ENCODE peak calls at places on chromosomes 12 and 14, in nine cellular contexts. L is activated CD8-positive, alpha-beta memory T cell treated with anti-CD3 and anti-CD28 coated beads for 48 hours; B is T-helper 17 cell; J is stimulated activated CD4-positive, alpha-beta T cell treated with anti-CD3 and anti-CD28 coated beads, Interleukin-12 subunit alpha, Interleukin-12 subunit beta, amount 100 ng/mL, for 4 hours; Q is progenitor cell of endocrine pancreas; U is endothelial cell; A is heart right ventricle; V is astrocyte of the cerebellum; F is SW 1271. I is an unnamed sample.

GRCh38 chr12:109863961-109864712 is 16.2 kb downstream of the GLTP start:
- DNase-seq in L (no peak), J (no peak), A (no peak), B (no peak), U (no peak), V (no peak), Q (no peak), F (no peak), I (peak)

GRCh38 chr12:81572411-81572810 is 186.7 kb downstream of the PPFIA2 start:
- DNase-seq in A (no peak), L (no peak), J (no peak), B (no peak), V (no peak), F (no peak), Q (no peak), U (no peak), I (no peak)

GRCh38 chr12:11823043-11823442 is 173.6 kb downstream of the ETV6 start:
- DNase-seq in A (no peak), B (no peak), V (peak), Q (no peak), F (no peak), L (no peak), J (no peak), U (no peak), I (no peak)

GRCh38 chr14:70741482-70741881 is 67.8 kb downstream of the MAP3K9 start:
- DNase-seq in A (no peak), U (no peak), L (no peak), B (no peak), V (no peak), Q (no peak), F (no peak), J (no peak), I (no peak)

GRCh38 chr14:104143521-104144452 is 5.4 kb downstream of the KIF26A start:
- DNase-seq in L (no peak), F (no peak), J (no peak), V (no peak), U (no peak), Q (no peak), B (no peak), A (peak), I (no peak)

GRCh38 chr14:37466003-37466622 is 128.9 kb downstream of the FOXA1 start:
- DNase-seq in A (no peak), L (no peak), J (no peak), F (no peak), V (no peak), U (no peak), Q (no peak), B (no peak), I (no peak)

GRCh38 chr14:104297721-104298401 is 159.5 kb downstream of the KIF26A start:
- DNase-seq in F (no peak), Q (no peak), V (no peak), A (peak), L (no peak), B (no peak), U (no peak), J (no peak), I (no peak)

GRCh38 chr12:100017056-100017455 is 32.3 kb upstream of the ANKS1B start:
- DNase-seq in A (no peak), V (no peak), F (no peak), U (no peak), J (no peak), B (no peak), Q (no peak), L (no peak), I (no peak)

GRCh38 chr14:22221508-22221907 is 367.5 kb downstream of the DAD1 start:
- DNase-seq in B (no peak), A (no peak), V (no peak), F (no peak), U (no peak), Q (no peak), J (no peak), L (no peak), I (no peak)

GRCh38 chr14:59534361-59534987 is 42.1 kb downstream of the CCDC175 start:
- DNase-seq in U (no peak), B (no peak), F (no peak), Q (no peak), A (no peak), J (no peak), L (no peak), V (no peak), I (no peak)

GRCh38 chr14:69087061-69087461 is 65.9 kb downstream of the DCAF5 start:
- DNase-seq in A (no peak), U (no peak), J (no peak), V (no peak), F (no peak), B (no peak), L (no peak), Q (no peak), I (no peak)

I was measured in activated CD8-positive, alpha-beta T cell treated with anti-CD3 and anti-CD28 coated beads, Interleukin-2, amount 10 ng/mL, durations not matched to agents 7 days and 5 days.